ENCODE peak calls at places on chromosome 2, in five cellular contexts. T is T-helper 2 cell, X is NCI-H2029, B is left lung, N is NCI-H460. Z is an unnamed sample.

GRCh38 chr2:237863659-237864029 is 4.2 kb downstream of the RAMP1 start:
- DNase-seq in T (no peak), X (no peak), B (peak), N (no peak), Z (no peak)

GRCh38 chr2:112679484-112679883 is 33.7 kb downstream of the SLC20A1 start:
- DNase-seq in T (no peak), X (no peak), B (no peak), N (no peak), Z (no peak)

GRCh38 chr2:99662761-99663341 is 173.0 kb upstream of the REV1 start:
- DNase-seq in T (no peak), X (no peak), B (no peak), N (peak), Z (no peak)

GRCh38 chr2:214542866-214543265 is 132.0 kb downstream of the VWC2L start:
- DNase-seq in T (no peak), X (no peak), B (no peak), N (peak), Z (no peak)

GRCh38 chr2:222318712-222319575 is 20.1 kb upstream of the PAX3 start:
- DNase-seq in T (peak), X (peak), B (peak), N (no peak), Z (no peak)

GRCh38 chr2:23287250-23287704 is 97.7 kb upstream of the KLHL29 start:
- DNase-seq in T (no peak), X (no peak), B (no peak), N (no peak), Z (no peak)

GRCh38 chr2:175729049-175729706 is 272.9 kb downstream of the LNPK start:
- DNase-seq in T (no peak), X (no peak), B (no peak), N (no peak), Z (no peak)

GRCh38 chr2:36509077-36509476 is 88.9 kb downstream of the FEZ2 start:
- DNase-seq in T (no peak), X (no peak), B (no peak), N (no peak), Z (no peak)

GRCh38 chr2:73418343-73418742 is 32.7 kb downstream of the ALMS1 start:
- DNase-seq in T (no peak), X (no peak), B (peak), N (no peak), Z (no peak)

GRCh38 chr2:126359494-126359893 is 296.5 kb upstream of the GYPC start:
- DNase-seq in T (peak), X (no peak), B (no peak), N (peak), Z (no peak)

GRCh38 chr2:135169900-135170753 is 118.0 kb downstream of the RAB3GAP1 start:
- DNase-seq in T (peak), X (no peak), B (no peak), N (no peak), Z (no peak)

GRCh38 chr2:198008230-198008629 is 203.8 kb downstream of the PLCL1 start:
- DNase-seq in T (peak), X (no peak), B (no peak), N (no peak), Z (no peak)

GRCh38 chr2:28327596-28327962 is 65.1 kb upstream of the FOSL2 start:
- DNase-seq in T (no peak), X (no peak), B (no peak), N (no peak), Z (no peak)

GRCh38 chr2:6523476-6523875 is 342.2 kb downstream of the CMPK2 start:
- DNase-seq in T (no peak), X (no peak), B (no peak), N (no peak), Z (no peak)